ENCODE peak calls at places on chromosomes 4 and X, in seven cellular contexts. R is body of pancreas, C is A549, V is cardiac muscle cell, X is esophagus squamous epithelium, H is hepatocyte, Y is GM23248. E is an unnamed sample.

GRCh38 chr4:186341655-186342054 is 75.7 kb downstream of the F11 start:
- DNase-seq in R (no peak), C (no peak), V (no peak), X (no peak), H (no peak), Y (no peak), E (no peak)

GRCh38 chr4:17869327-17869726 is 58.5 kb downstream of the NCAPG start:
- DNase-seq in R (no peak), C (no peak), V (peak; percentile 3), X (no peak), H (no peak), Y (no peak), E (no peak)

GRCh38 chrX:65828599-65828998 is 161.1 kb downstream of the MSN start:
- DNase-seq in R (no peak), C (no peak), V (no peak), X (no peak), H (no peak), Y (no peak), E (no peak)

GRCh38 chr4:168725935-168726334 is 229.1 kb downstream of the PALLD start:
- DNase-seq in R (no peak), C (no peak), V (no peak), X (no peak), H (no peak), Y (no peak), E (no peak)

GRCh38 chr4:182904271-182904761 is 12.9 kb downstream of the DCTD start:
- DNase-seq in R (no peak), C (no peak), V (peak; percentile 30), X (no peak), H (no peak), Y (no peak), E (no peak)

GRCh38 chrX:149151805-149152757 is 353.0 kb downstream of the IDS start:
- DNase-seq in R (no peak), C (no peak), V (peak; percentile 86), X (no peak), H (no peak), Y (peak; percentile 83), E (no peak)

GRCh38 chr4:60992037-60992436 is 208.1 kb upstream of the ADGRL3 start:
- DNase-seq in R (no peak), C (no peak), V (no peak), X (no peak), H (no peak), Y (no peak), E (no peak)

GRCh38 chr4:128709268-128709667 is 100.2 kb upstream of the JADE1 start:
- DNase-seq in R (no peak), C (no peak), V (no peak), X (no peak), H (no peak), Y (no peak), E (no peak)

GRCh38 chrX:47358387-47359065 is 11.9 kb upstream of the ZNF157 start:
- DNase-seq in R (no peak), C (no peak), V (no peak), X (no peak), H (no peak), Y (no peak), E (no peak)

GRCh38 chrX:132491191-132491590 is 2.4 kb upstream of the MBNL3 start:
- DNase-seq in R (peak; percentile 61), C (no peak), V (peak; percentile 21), X (no peak), H (peak; percentile 19), Y (no peak), E (no peak)

GRCh38 chrX:17374619-17375360 is at the start of gene NHS:
- DNase-seq in R (peak; percentile 32), C (peak; percentile 68), V (peak; percentile 83), X (no peak), H (peak; percentile 83), Y (peak; percentile 86), E (peak; percentile 76)

GRCh38 chrX:113522814-113523213 is 682.2 kb upstream of the AMOT start:
- DNase-seq in R (peak; percentile 29), C (no peak), V (peak; percentile 41), X (no peak), H (peak; percentile 22), Y (no peak), E (no peak)

GRCh38 chr4:45741897-45742296 is 382.0 kb downstream of the GABRG1 start:
- DNase-seq in R (no peak), C (no peak), V (no peak), X (no peak), H (peak; percentile 18), Y (no peak), E (no peak)

GRCh38 chrX:34972206-34972605 is 29.6 kb downstream of the FAM47B start:
- DNase-seq in R (no peak), C (no peak), V (no peak), X (no peak), H (no peak), Y (no peak), E (no peak)

GRCh38 chrX:123665197-123665596 is 67.7 kb downstream of the THOC2 start:
- DNase-seq in R (no peak), C (no peak), V (no peak), X (no peak), H (peak; percentile 8), Y (peak; percentile 1), E (no peak)

GRCh38 chrX:124455966-124456365 is 109.6 kb downstream of the SH2D1A start:
- DNase-seq in R (no peak), C (no peak), V (no peak), X (no peak), H (no peak), Y (no peak), E (no peak)

GRCh38 chr4:26609398-26609797 is 25.5 kb downstream of the TBC1D19 start:
- DNase-seq in R (no peak), C (no peak), V (no peak), X (no peak), H (no peak), Y (no peak), E (no peak)

GRCh38 chr4:189046642-189047041 is 894.0 kb upstream of the FRG1 start:
- DNase-seq in R (no peak), C (no peak), V (no peak), X (no peak), H (no peak), Y (peak; percentile 4), E (peak; percentile 56)

GRCh38 chr4:19386786-19387185 is 864.9 kb upstream of the SLIT2 start:
- DNase-seq in R (no peak), C (no peak), V (no peak), X (no peak), H (no peak), Y (peak; percentile 26), E (no peak)

GRCh38 chr4:84325625-84326024 is 173.5 kb downstream of the NKX6-1 start:
- DNase-seq in R (no peak), C (no peak), V (no peak), X (no peak), H (no peak), Y (no peak), E (no peak)

GRCh38 chr4:73725499-73725898 is 14.9 kb upstream of the CXCL8 start:
- DNase-seq in R (no peak), C (no peak), V (no peak), X (no peak), H (no peak), Y (no peak), E (no peak)
- H3K4me1 ChIP-seq in R (peaks cover 9% of the 10 kb centered on the region), C (peaks cover 51% of the 10 kb centered on the region), V (no peaks in the 10 kb centered on the region), X (peaks cover 4% of the 10 kb centered on the region), H (no peaks in the 10 kb centered on the region), Y (peaks cover 61% of the 10 kb centered on the region), E (no peaks in the 10 kb centered on the region)

DNA sequence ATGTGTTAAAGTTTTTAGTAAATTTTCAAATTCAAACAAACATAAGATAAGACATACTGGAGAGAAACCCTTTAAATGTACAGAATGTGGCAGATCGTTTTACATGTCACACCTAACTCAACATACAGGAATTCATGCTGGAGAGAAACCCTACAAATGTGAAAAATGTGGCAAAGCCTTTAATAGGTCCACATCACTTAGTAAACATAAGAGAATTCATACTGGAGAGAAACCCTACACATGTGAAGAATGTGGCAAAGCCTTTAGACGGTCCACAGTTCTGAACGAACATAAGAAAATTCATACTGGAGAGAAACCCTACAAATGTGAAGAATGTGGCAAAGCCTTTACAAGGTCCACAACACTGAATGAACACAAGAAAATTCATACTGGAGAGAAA is 32.8 kb downstream of the ZNF595 start:
- DNase-seq in R (no peak), C (no peak), V (no peak), X (no peak), H (no peak), Y (no peak), E (no peak)
- H3K9me3 ChIP-seq in R (no peaks in the 10 kb centered on the region), C (peaks cover 86% of the 10 kb centered on the region), V (peaks cover 34% of the 10 kb centered on the region), X (peaks cover 100% of the 10 kb centered on the region), H (peaks cover 85% of the 10 kb centered on the region), Y (peaks cover 40% of the 10 kb centered on the region), E (peaks cover 100% of the 10 kb centered on the region)

GRCh38 chrX:40423299-40423698 is 157.5 kb upstream of the ATP6AP2 start:
- DNase-seq in R (no peak), C (no peak), V (peak; percentile 24), X (no peak), H (no peak), Y (peak; percentile 19), E (no peak)
- H3K4me1 ChIP-seq in R (no peaks in the 10 kb centered on the region), C (no peaks in the 10 kb centered on the region), V (no peaks in the 10 kb centered on the region), X (no peaks in the 10 kb centered on the region), H (no peaks in the 10 kb centered on the region), Y (no peaks in the 10 kb centered on the region), E (no peaks in the 10 kb centered on the region)

DNA sequence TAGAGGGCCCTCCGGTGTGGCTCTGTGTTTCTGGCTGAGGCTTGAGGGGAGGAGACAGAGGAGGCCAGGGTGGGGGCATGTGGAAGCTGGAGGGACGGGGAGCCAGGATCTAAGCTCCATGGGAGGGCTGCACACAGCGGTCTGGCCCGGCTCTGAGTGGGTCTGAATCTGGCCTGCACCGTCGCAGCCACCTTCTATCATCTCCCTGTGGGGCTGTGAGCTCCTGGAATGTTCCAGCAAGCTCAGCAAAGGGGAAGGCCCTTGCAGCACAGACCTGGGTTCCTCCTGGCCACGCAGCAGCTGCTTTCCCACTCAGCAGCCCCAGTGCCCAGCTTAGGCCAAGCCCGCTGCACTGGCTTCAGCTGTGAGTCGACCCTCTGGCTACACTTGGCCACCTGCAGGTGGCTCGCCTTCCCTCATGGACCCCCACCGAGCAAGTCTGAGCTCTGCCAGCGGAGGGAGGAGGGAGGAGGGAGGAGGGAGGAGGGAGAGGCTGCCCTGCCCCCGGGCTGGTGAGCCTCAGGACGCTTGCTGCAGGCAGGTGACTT is 5.3 kb downstream of the NKX1-1 start:
- DNase-seq in R (no peak), C (no peak), V (no peak), X (no peak), H (no peak), Y (no peak), E (no peak)
- H3K9me3 ChIP-seq in R (no peaks in the 10 kb centered on the region), C (no peaks in the 10 kb centered on the region), V (no peaks in the 10 kb centered on the region), X (peaks cover 22% of the 10 kb centered on the region), H (no peaks in the 10 kb centered on the region), Y (no peaks in the 10 kb centered on the region), E (peaks cover 20% of the 10 kb centered on the region)

GRCh38 chr4:123706961-123707360 is 310.4 kb downstream of the SPRY1 start:
- DNase-seq in R (no peak), C (no peak), V (no peak), X (no peak), H (no peak), Y (peak; percentile 26), E (no peak)
- H3K4me1 ChIP-seq in R (no peaks in the 10 kb centered on the region), C (no peaks in the 10 kb centered on the region), V (no peaks in the 10 kb centered on the region), X (no peaks in the 10 kb centered on the region), H (no peaks in the 10 kb centered on the region), Y (peaks cover 13% of the 10 kb centered on the region), E (no peaks in the 10 kb centered on the region)

GRCh38 chr4:99863-100262 is 24.4 kb upstream of the ZNF718 start:
- DNase-seq in R (no peak), C (no peak), V (peak; percentile 2), X (no peak), H (no peak), Y (no peak), E (no peak)
- H3K9me3 ChIP-seq in R (no peaks in the 10 kb centered on the region), C (peaks cover 26% of the 10 kb centered on the region), V (no peaks in the 10 kb centered on the region), X (peaks cover 96% of the 10 kb centered on the region), H (no peaks in the 10 kb centered on the region), Y (peaks cover 7% of the 10 kb centered on the region), E (peaks cover 59% of the 10 kb centered on the region)

GRCh38 chrX:120750381-120750780 is 120.5 kb upstream of the C1GALT1C1 start:
- DNase-seq in R (no peak), C (no peak), V (no peak), X (no peak), H (no peak), Y (no peak), E (no peak)
- H3K4me1 ChIP-seq in R (peaks cover 3% of the 10 kb centered on the region), C (no peaks in the 10 kb centered on the region), V (no peaks in the 10 kb centered on the region), X (no peaks in the 10 kb centered on the region), H (peaks cover 4% of the 10 kb centered on the region), Y (peaks cover 12% of the 10 kb centered on the region), E (no peaks in the 10 kb centered on the region)

E was measured in NT2/D1.